ENCODE peak calls at places on chromosomes 2 and 18, in five cellular contexts. F is A549, X is H7, Q is fibroblast of the conjunctiva, S is thoracic aorta. G is an unnamed sample.

GRCh38 chr2:119821266-119821665 is 61.5 kb downstream of the PTPN4 start:
- DNase-seq in S (no peak), F (no peak), Q (no peak), X (no peak), G (no peak)

GRCh38 chr2:180021850-180022249 is 14.8 kb upstream of the CWC22 start:
- DNase-seq in Q (no peak), F (no peak), S (no peak), X (no peak), G (no peak)

GRCh38 chr2:119137502-119137901 is 21.0 kb downstream of the C1QL2 start:
- DNase-seq in S (no peak), F (no peak), X (no peak), Q (no peak), G (no peak)

GRCh38 chr2:48723125-48723524 is 32.4 kb downstream of the LHCGR start:
- DNase-seq in F (no peak), X (no peak), Q (no peak), S (no peak), G (no peak)

GRCh38 chr2:41101281-41101680 is 649.4 kb upstream of the SLC8A1 start:
- DNase-seq in X (no peak), S (no peak), F (no peak), Q (no peak), G (no peak)

GRCh38 chr2:2880938-2881337 is 496.7 kb downstream of the EIPR1 start:
- DNase-seq in S (no peak), Q (no peak), X (no peak), F (no peak), G (no peak)

GRCh38 chr2:58299123-58299522 is 58.0 kb upstream of the FANCL start:
- DNase-seq in F (no peak), X (no peak), Q (no peak), S (no peak), G (no peak)

GRCh38 chr2:106694960-106695470 is 191.0 kb downstream of the ST6GAL2 start:
- DNase-seq in X (no peak), F (no peak), S (no peak), Q (no peak), G (no peak)

GRCh38 chr2:222960126-222960525 is 91.9 kb upstream of the KCNE4 start:
- DNase-seq in X (no peak), F (no peak), Q (no peak), S (no peak), G (no peak)

GRCh38 chr2:143163499-143163898 is 34.3 kb downstream of the ARHGAP15 start:
- DNase-seq in S (no peak), F (no peak), Q (no peak), X (no peak), G (no peak)

GRCh38 chr2:45617496-45617895 is 6.4 kb upstream of the SRBD1 start:
- DNase-seq in F (no peak), S (no peak), X (no peak), Q (no peak), G (no peak)

GRCh38 chr2:69177785-69178636 is 165.0 kb downstream of the ANTXR1 start:
- DNase-seq in X (peak), S (peak), F (peak), Q (peak), G (peak)

GRCh38 chr2:138829326-138829725 is 49.1 kb upstream of the NXPH2 start:
- DNase-seq in Q (peak), S (no peak), F (peak), X (peak), G (peak)

GRCh38 chr2:63755980-63756379 is 85.7 kb upstream of the UGP2 start:
- DNase-seq in Q (peak), S (no peak), X (no peak), F (no peak), G (no peak)

GRCh38 chr2:217943379-217944321 is 59.1 kb downstream of the TNS1 start:
- DNase-seq in S (no peak), F (peak), X (peak), Q (no peak), G (peak)

GRCh38 chr2:46257980-46258379 is 39.2 kb upstream of the EPAS1 start:
- DNase-seq in X (no peak), Q (no peak), F (no peak), S (no peak), G (no peak)

GRCh38 chr2:239348563-239349447 is 52.0 kb downstream of the HDAC4 start:
- DNase-seq in Q (no peak), X (peak), F (no peak), S (no peak), G (no peak)

GRCh38 chr2:187986392-187987105 is 305.1 kb upstream of the GULP1 start:
- DNase-seq in X (no peak), F (no peak), S (no peak), Q (no peak), G (no peak)

GRCh38 chr2:220949476-220949875 is 622.6 kb downstream of the EPHA4 start:
- DNase-seq in Q (no peak), F (no peak), S (no peak), X (no peak), G (peak)

GRCh38 chr2:55879976-55880375 is 43.6 kb downstream of the EFEMP1 start:
- DNase-seq in X (no peak), Q (no peak), S (no peak), F (no peak), G (no peak)

GRCh38 chr2:16151281-16151570 is 210.9 kb downstream of the MYCN start:
- DNase-seq in Q (no peak), F (no peak), S (no peak), X (no peak), G (no peak)

GRCh38 chr18:55012041-55012440 is 52.8 kb upstream of the CCDC68 start:
- DNase-seq in Q (peak), S (no peak), F (no peak), X (no peak), G (peak)

GRCh38 chr2:235807347-235807746 is 313.5 kb downstream of the AGAP1 start:
- DNase-seq in Q (no peak), X (peak), S (no peak), F (no peak), G (peak)

GRCh38 chr2:147847746-147848391 is 3.0 kb downstream of the ACVR2A start:
- DNase-seq in F (no peak), S (no peak), Q (no peak), X (no peak), G (no peak)